ENCODE peak calls at places on chromosomes 4 and X, in four cellular contexts. Y is NCI-H1092 treated with DMSO at 0.1 percent for 48 hours, F is amygdala, B is HT1080. W is an unnamed sample.

GRCh38 chr4:113996599-113997177 is 17.2 kb upstream of the ARSJ start:
- DNase-seq in Y (no peak), F (no peak), B (peak; percentile 75), W (no peak)

GRCh38 chr4:112156546-112156945 is 11.3 kb downstream of the FAM241A start:
- DNase-seq in Y (no peak), F (no peak), B (no peak), W (no peak)

GRCh38 chr4:113641025-113641431 is 120.5 kb downstream of the CAMK2D start:
- DNase-seq in Y (no peak), F (no peak), B (no peak), W (no peak)

GRCh38 chr4:188029114-188029513 is 33.5 kb downstream of the ZFP42 start:
- DNase-seq in Y (no peak), F (no peak), B (no peak), W (no peak)

GRCh38 chr4:140755811-140756291 is 334 bp downstream of the TBC1D9 start:
- DNase-seq in Y (peak; percentile 76), F (no peak), B (peak; percentile 34), W (peak; percentile 38)

GRCh38 chrX:9286234-9286633 is 178.6 kb upstream of the TBL1X start:
- DNase-seq in Y (no peak), F (no peak), B (no peak), W (peak; percentile 63)

GRCh38 chrX:9529223-9529622 is 64.4 kb downstream of the TBL1X start:
- DNase-seq in Y (no peak), F (no peak), B (no peak), W (no peak)

GRCh38 chrX:45803383-45803921 is 602.8 kb upstream of the DIPK2B start:
- DNase-seq in Y (no peak), F (no peak), B (peak; percentile 96), W (no peak)

GRCh38 chr4:52643846-52644245 is 15.3 kb downstream of the USP46 start:
- DNase-seq in Y (peak; percentile 42), F (no peak), B (no peak), W (peak; percentile 88)

GRCh38 chrX:110021180-110022022 is 18.5 kb downstream of the TMEM164 start:
- DNase-seq in Y (no peak), F (no peak), B (no peak), W (no peak)

GRCh38 chrX:130285710-130286109 is 17.0 kb upstream of the ZNF280C start:
- DNase-seq in Y (no peak), F (no peak), B (no peak), W (no peak)

GRCh38 chrX:119201570-119201969 is 34.5 kb upstream of the PGRMC1 start:
- DNase-seq in Y (no peak), F (no peak), B (peak; percentile 17), W (no peak)

GRCh38 chr4:98327694-98328093 is 66.5 kb downstream of the RAP1GDS1 start:
- DNase-seq in Y (no peak), F (no peak), B (no peak), W (no peak)

GRCh38 chr4:80336582-80336981 is 1.1 kb downstream of the CFAP299 start:
- DNase-seq in Y (peak; percentile 15), F (no peak), B (peak; percentile 36), W (no peak)

GRCh38 chr4:185874516-185875230 is 62.7 kb upstream of the SORBS2 start:
- DNase-seq in Y (no peak), F (no peak), B (peak; percentile 26), W (no peak)

GRCh38 chrX:72019487-72019886 is 108.8 kb downstream of the NHSL2 start:
- DNase-seq in Y (no peak), F (no peak), B (no peak), W (no peak)

GRCh38 chr4:145840162-145840768 is 98.4 kb downstream of the ZNF827 start:
- DNase-seq in Y (peak; percentile 33), F (no peak), B (peak; percentile 53), W (no peak)

GRCh38 chr4:86221076-86221475 is 138.8 kb downstream of the MAPK10 start:
- DNase-seq in Y (no peak), F (no peak), B (no peak), W (no peak)

GRCh38 chr4:56698329-56698728 is 17.2 kb upstream of the HOPX start:
- DNase-seq in Y (no peak), F (no peak), B (no peak), W (peak; percentile 74)

GRCh38 chrX:39852496-39852895 is 245.3 kb downstream of the BCOR start:
- DNase-seq in Y (no peak), F (no peak), B (no peak), W (no peak)

GRCh38 chr4:9762823-9763475 is 18.5 kb upstream of the DRD5 start:
- DNase-seq in Y (peak; percentile 78), F (peak; percentile 21), B (peak; percentile 61), W (peak; percentile 24)